ENCODE peak calls at places on chromosome 4, in eight cellular contexts. L, U, V, E, I, K, G and O are unnamed samples.
A peak's percentile ranks its signal among the peaks of the same experiment; 100 is the strongest.

GRCh38 chr4:11698846-11699590 is 270.3 kb upstream of the HS3ST1 start:
- DNase-seq in L (no peak), U (peak; percentile 68), V (no peak), E (no peak), I (no peak), K (peak; percentile 65), G (no peak), O (no peak)

GRCh38 chr4:30718021-30718888 is 1.9 kb upstream of the PCDH7 start:
- DNase-seq in L (peak; percentile 71), U (peak; percentile 1), V (no peak), E (no peak), I (peak; percentile 29), K (no peak), G (no peak), O (no peak)

GRCh38 chr4:96602661-96603060 is 762.8 kb downstream of the PDHA2 start:
- DNase-seq in L (no peak), U (no peak), V (no peak), E (no peak), I (no peak), K (no peak), G (no peak), O (no peak)

GRCh38 chr4:99180367-99181169 is 36.5 kb upstream of the ADH4 start:
- DNase-seq in L (no peak), U (peak; percentile 68), V (no peak), E (peak; percentile 12), I (no peak), K (peak; percentile 13), G (no peak), O (no peak)

GRCh38 chr4:182593864-182594263 is 323.3 kb downstream of the DCTD start:
- DNase-seq in L (no peak), U (no peak), V (no peak), E (no peak), I (no peak), K (no peak), G (no peak), O (no peak)

GRCh38 chr4:11072426-11072825 is 356.3 kb downstream of the HS3ST1 start:
- DNase-seq in L (no peak), U (no peak), V (no peak), E (no peak), I (no peak), K (no peak), G (no peak), O (no peak)

GRCh38 chr4:123558865-123559264 is 162.3 kb downstream of the SPRY1 start:
- DNase-seq in L (no peak), U (no peak), V (no peak), E (no peak), I (no peak), K (no peak), G (no peak), O (no peak)

GRCh38 chr4:24032371-24032989 is 142.6 kb upstream of the PPARGC1A start:
- DNase-seq in L (peak; percentile 57), U (peak; percentile 4), V (no peak), E (no peak), I (no peak), K (no peak), G (no peak), O (peak; percentile 15)

GRCh38 chr4:72975488-72975784 is 94.1 kb downstream of the COX18 start:
- DNase-seq in L (no peak), U (no peak), V (no peak), E (no peak), I (no peak), K (no peak), G (no peak), O (peak; percentile 13)

GRCh38 chr4:85968945-85969830 is 390.7 kb downstream of the MAPK10 start:
- DNase-seq in L (peak; percentile 73), U (peak; percentile 75), V (no peak), E (no peak), I (peak; percentile 10), K (no peak), G (no peak), O (peak; percentile 73)

GRCh38 chr4:55186123-55186522 is 60.7 kb upstream of the KDR start:
- DNase-seq in L (peak; percentile 36), U (no peak), V (no peak), E (no peak), I (no peak), K (no peak), G (no peak), O (no peak)

GRCh38 chr4:82784615-82785247 is 13.9 kb downstream of the SCD5 start:
- DNase-seq in L (no peak), U (peak; percentile 19), V (no peak), E (no peak), I (no peak), K (no peak), G (no peak), O (no peak)

GRCh38 chr4:148717988-148718387 is 275.8 kb upstream of the NR3C2 start:
- DNase-seq in L (no peak), U (no peak), V (no peak), E (no peak), I (no peak), K (no peak), G (no peak), O (no peak)

GRCh38 chr4:677431-678293 is 3.3 kb downstream of the MYL5 start:
- DNase-seq in L (no peak), U (no peak), V (no peak), E (no peak), I (no peak), K (no peak), G (no peak), O (no peak)